ENCODE peak calls at places on chromosome 4, in four cellular contexts. A is GM12864, W is endodermal cell, H is left kidney. D is an unnamed sample.

GRCh38 chr4:96228463-96228862 is 388.6 kb downstream of the PDHA2 start:
- DNase-seq in A (no peak), H (no peak), W (no peak), D (peak)

GRCh38 chr4:59728496-59728895 is 1471.6 kb upstream of the ADGRL3 start:
- DNase-seq in A (no peak), H (no peak), W (no peak), D (no peak)

GRCh38 chr4:180189639-180190038 is 2053.6 kb upstream of the TENM3 start:
- DNase-seq in H (no peak), A (no peak), W (no peak), D (no peak)

GRCh38 chr4:102640669-102641068 is 120.1 kb downstream of the MANBA start:
- DNase-seq in H (no peak), W (no peak), A (no peak), D (no peak)

GRCh38 chr4:182307746-182308145 is 64.5 kb downstream of the TENM3 start:
- DNase-seq in W (no peak), A (no peak), H (no peak), D (no peak)

GRCh38 chr4:173490817-173491518 is 39.1 kb downstream of the HAND2 start:
- DNase-seq in A (no peak), W (peak), H (no peak), D (no peak)

GRCh38 chr4:43352859-43353258 is 460.3 kb downstream of the GRXCR1 start:
- DNase-seq in W (no peak), H (no peak), A (no peak), D (no peak)

GRCh38 chr4:2462992-2463762 is 5.7 kb upstream of the RNF4 start:
- DNase-seq in W (peak), A (no peak), H (no peak), D (peak)

GRCh38 chr4:154164931-154165839 is 326.4 kb downstream of the DCHS2 start:
- DNase-seq in H (no peak), W (no peak), A (peak), D (no peak)

GRCh38 chr4:128954941-128955340 is 138.4 kb downstream of the SCLT1 start:
- DNase-seq in A (no peak), W (no peak), H (no peak), D (no peak)

GRCh38 chr4:95092762-95093161 is 335.0 kb downstream of the BMPR1B start:
- DNase-seq in W (no peak), A (no peak), H (peak), D (no peak)

GRCh38 chr4:183362916-183363542 is 40.8 kb upstream of the CLDN24 start:
- DNase-seq in W (peak), H (peak), A (no peak), D (peak)

GRCh38 chr4:337932-338758 is 531 bp downstream of the ZNF141 start:
- DNase-seq in H (peak), A (no peak), W (no peak), D (no peak)

GRCh38 chr4:169270156-169270809 is 473 bp downstream of the SH3RF1 start:
- DNase-seq in W (peak), H (peak), A (no peak), D (peak)